ENCODE peak calls at places on chromosomes 16 and 17, in four cellular contexts. N is heart right ventricle, S is adipocyte, O is mucosa of descending colon. A is an unnamed sample.

GRCh38 chr17:38460082-38460715 is 31.9 kb downstream of the ARHGAP23 start:
- DNase-seq in N (no peak), O (no peak), S (no peak), A (peak)

GRCh38 chr17:42325026-42325425 is 36.7 kb downstream of the STAT5A start:
- DNase-seq in N (no peak), S (peak), O (no peak), A (no peak)

GRCh38 chr16:19289805-19290490 is 4.4 kb downstream of the CLEC19A start:
- DNase-seq in O (no peak), S (no peak), N (no peak), A (no peak)

GRCh38 chr17:29838961-29839360 is 91.1 kb downstream of the SSH2 start:
- DNase-seq in N (peak), S (peak), O (no peak), A (no peak)

GRCh38 chr16:51181495-51181795 is 30.4 kb upstream of the SALL1 start:
- DNase-seq in N (no peak), O (no peak), S (no peak), A (no peak)

GRCh38 chr17:50263293-50264262 is 10.7 kb upstream of the TMEM92 start:
- DNase-seq in O (no peak), S (no peak), N (no peak), A (no peak)

GRCh38 chr17:47733047-47733413 is at the start of gene TBX21:
- DNase-seq in N (peak), S (peak), O (peak), A (peak)

GRCh38 chr17:68684860-68685493 is 83.8 kb upstream of the FAM20A start:
- DNase-seq in O (no peak), S (peak), N (no peak), A (peak)

GRCh38 chr16:87705780-87706277 is 60.0 kb downstream of the KLHDC4 start:
- DNase-seq in O (no peak), N (no peak), S (no peak), A (no peak)

GRCh38 chr17:80409626-80410025 is 5.3 kb upstream of the ENDOV start:
- DNase-seq in O (no peak), S (no peak), N (no peak), A (no peak)

GRCh38 chr17:41058741-41059140 is 1.2 kb downstream of the KRTAP2-3 start:
- DNase-seq in O (no peak), S (no peak), N (no peak), A (no peak)

GRCh38 chr16:19294156-19294649 is 8.7 kb downstream of the CLEC19A start:
- DNase-seq in O (peak), S (no peak), N (peak), A (peak)

GRCh38 chr16:79639576-79640311 is 39.2 kb upstream of the MAF start:
- DNase-seq in O (no peak), S (no peak), N (no peak), A (no peak)

GRCh38 chr17:44004077-44004760 is at the start of gene NAGS:
- DNase-seq in S (no peak), O (peak), N (no peak), A (no peak)

GRCh38 chr17:9598661-9599060 is 22.2 kb downstream of the CFAP52 start:
- DNase-seq in O (no peak), S (no peak), N (no peak), A (no peak)

GRCh38 chr16:53142823-53143568 is 88.2 kb downstream of the CHD9 start:
- DNase-seq in S (no peak), N (no peak), O (no peak), A (no peak)

GRCh38 chr17:34235389-34236028 is 19.6 kb upstream of the CCL2 start:
- DNase-seq in O (peak), N (peak), S (no peak), A (peak)